ENCODE peak calls at places on chromosome 16, in seven cellular contexts. A, F, R, Y, S, H and W are unnamed samples.

GRCh38 chr16:17277981-17278381 is 192.8 kb downstream of the XYLT1 start:
- DNase-seq in A (no peak), F (no peak), R (no peak), Y (no peak), S (no peak), H (no peak), W (no peak)

GRCh38 chr16:67459066-67459857 is 21.7 kb downstream of the ATP6V0D1 start:
- DNase-seq in A (no peak), F (no peak), R (peak; percentile 71), Y (no peak), S (no peak), H (no peak), W (peak; percentile 90)

GRCh38 chr16:67198238-67198734 is 645 bp upstream of the ELMO3 start:
- DNase-seq in A (no peak), F (no peak), R (peak; percentile 70), Y (peak; percentile 74), S (no peak), H (no peak), W (peak; percentile 74)

GRCh38 chr16:2398520-2398919 is 30.7 kb upstream of the CCNF start:
- DNase-seq in A (no peak), F (no peak), R (no peak), Y (no peak), S (no peak), H (no peak), W (no peak)

GRCh38 chr16:89921131-89921698 is 1.9 kb upstream of the TUBB3 start:
- DNase-seq in A (no peak), F (no peak), R (no peak), Y (no peak), S (no peak), H (no peak), W (no peak)

GRCh38 chr16:79595261-79595660 is 5.3 kb downstream of the MAF start:
- DNase-seq in A (no peak), F (no peak), R (no peak), Y (no peak), S (no peak), H (no peak), W (no peak)

GRCh38 chr16:15948532-15949209 is 745 bp upstream of the ABCC1 start:
- DNase-seq in A (no peak), F (no peak), R (no peak), Y (no peak), S (no peak), H (no peak), W (no peak)

GRCh38 chr16:11094838-11095565 is 150.6 kb downstream of the CLEC16A start:
- DNase-seq in A (no peak), F (no peak), R (no peak), Y (no peak), S (no peak), H (no peak), W (no peak)

GRCh38 chr16:90077757-90078593 is 844 bp upstream of the PRDM7 start:
- DNase-seq in A (no peak), F (no peak), R (no peak), Y (peak; percentile 17), S (no peak), H (no peak), W (peak; percentile 42)

GRCh38 chr16:9954181-9954580 is 228.0 kb downstream of the GRIN2A start:
- DNase-seq in A (no peak), F (no peak), R (no peak), Y (no peak), S (no peak), H (no peak), W (no peak)

GRCh38 chr16:89122322-89122831 is 28.7 kb downstream of the ACSF3 start:
- DNase-seq in A (no peak), F (no peak), R (peak; percentile 77), Y (no peak), S (no peak), H (no peak), W (peak; percentile 70)

GRCh38 chr16:67342616-67343015 is 16.0 kb downstream of the LRRC36 start:
- DNase-seq in A (no peak), F (no peak), R (no peak), Y (no peak), S (no peak), H (no peak), W (no peak)

GRCh38 chr16:54588026-54588425 is 301.4 kb upstream of the IRX3 start:
- DNase-seq in A (no peak), F (no peak), R (no peak), Y (no peak), S (no peak), H (no peak), W (no peak)

GRCh38 chr16:16143038-16143763 is 80.1 kb downstream of the ABCC6 start:
- DNase-seq in A (no peak), F (no peak), R (no peak), Y (no peak), S (no peak), H (no peak), W (no peak)

GRCh38 chr16:54062361-54063346 is 223.9 kb downstream of the IRX3 start:
- DNase-seq in A (no peak), F (no peak), R (no peak), Y (no peak), S (no peak), H (no peak), W (no peak)

GRCh38 chr16:85724126-85724879 is 26.6 kb downstream of the C16orf74 start:
- DNase-seq in A (no peak), F (no peak), R (no peak), Y (no peak), S (no peak), H (no peak), W (no peak)

GRCh38 chr16:70749681-70750601 is 51.0 kb downstream of the VAC14 start:
- DNase-seq in A (no peak), F (no peak), R (no peak), Y (no peak), S (no peak), H (no peak), W (no peak)

GRCh38 chr16:22070361-22071351 is 21.7 kb upstream of the VWA3A start:
- DNase-seq in A (no peak), F (no peak), R (no peak), Y (no peak), S (no peak), H (no peak), W (no peak)

DNA sequence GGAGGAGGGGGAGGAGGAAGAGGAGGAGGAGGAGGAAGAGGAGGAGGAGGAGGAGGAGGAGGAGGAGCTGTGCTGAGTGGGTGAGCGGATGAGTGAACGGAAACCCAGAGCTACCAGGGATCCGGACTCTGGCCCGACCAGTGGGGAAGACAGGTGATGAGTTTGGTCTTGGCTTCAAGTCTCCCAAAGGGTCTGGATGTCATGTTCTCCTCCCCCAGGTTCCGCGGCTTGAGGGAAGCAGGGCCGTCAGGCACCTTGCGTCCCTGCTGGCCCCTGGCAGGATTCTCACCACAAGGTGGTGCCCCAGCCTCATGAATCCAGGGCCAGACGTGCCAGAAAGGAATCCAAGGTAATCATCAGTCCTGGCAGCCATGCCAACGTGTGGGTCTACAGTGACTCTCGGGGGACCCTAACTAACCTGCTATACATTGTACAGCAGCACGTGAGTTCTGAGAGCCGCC is 13.5 kb upstream of the ABAT start:
- DNase-seq in A (peak; percentile 64), F (peak; percentile 74), R (peak; percentile 64), Y (peak; percentile 55), S (no peak), H (peak; percentile 38), W (peak; percentile 44)
- TF ChIP-seq CTCF in A (peak; percentile 68), F (peak; percentile 47), R (peak; percentile 74), Y (peak; percentile 69), S (peak; percentile 53), H (peak; percentile 40), W (no peak)

GRCh38 chr16:73028721-73029361 is 19.1 kb downstream of the ZFHX3 start:
- DNase-seq in A (no peak), F (peak; percentile 28), R (no peak), Y (no peak), S (no peak), H (no peak), W (no peak)
- H3K4me1 ChIP-seq in A (peaks cover 43% of the 10 kb centered on the region), F (peaks cover 62% of the 10 kb centered on the region), R (peaks cover 63% of the 10 kb centered on the region), Y (peaks cover 5% of the 10 kb centered on the region), S (peaks cover 22% of the 10 kb centered on the region), H (peaks cover 73% of the 10 kb centered on the region), W (peaks cover 32% of the 10 kb centered on the region)

DNA sequence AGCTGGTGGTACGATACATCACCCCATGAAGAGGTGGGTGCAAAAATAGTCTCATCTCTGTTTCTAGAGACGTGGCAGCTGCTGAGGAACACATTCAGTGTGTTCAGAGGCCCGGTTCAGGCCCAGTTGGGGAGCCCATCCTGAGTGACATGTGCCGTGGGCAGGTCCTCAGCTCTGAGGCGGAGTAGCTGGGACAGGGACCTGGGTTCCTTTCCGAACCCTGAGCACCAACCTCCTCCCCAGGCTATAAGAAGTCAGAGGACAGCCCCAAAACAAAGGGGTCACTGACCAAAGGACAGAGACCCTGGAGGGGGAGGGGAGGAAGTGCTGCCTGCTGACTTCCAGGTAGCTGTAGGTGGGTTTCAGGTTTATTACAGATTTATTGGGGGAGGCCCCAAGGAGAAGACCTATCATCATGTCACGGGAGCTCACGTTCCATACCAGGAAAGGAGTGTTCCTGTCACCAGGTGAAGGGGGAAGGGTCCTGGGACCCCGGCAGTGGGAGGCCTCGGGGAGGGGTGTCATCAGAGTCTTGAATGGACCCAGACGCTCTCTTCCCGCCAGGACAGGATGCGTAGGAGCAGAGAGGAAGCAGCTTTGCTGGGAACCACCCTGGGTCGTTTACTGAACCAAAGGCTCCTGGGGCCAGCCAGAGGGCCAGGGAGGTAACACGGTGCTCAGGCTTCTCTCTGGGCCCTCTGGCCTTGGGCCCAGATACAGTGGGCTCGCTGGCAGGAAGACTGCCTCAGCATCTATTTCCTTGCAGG is 4.9 kb downstream of the LDHD start:
- DNase-seq in A (no peak), F (no peak), R (peak; percentile 63), Y (no peak), S (no peak), H (no peak), W (no peak)
- TF ChIP-seq CTCF in A (no peak), F (no peak), R (peak; percentile 19), Y (peak; percentile 12), S (no peak), H (no peak), W (no peak)

DNA sequence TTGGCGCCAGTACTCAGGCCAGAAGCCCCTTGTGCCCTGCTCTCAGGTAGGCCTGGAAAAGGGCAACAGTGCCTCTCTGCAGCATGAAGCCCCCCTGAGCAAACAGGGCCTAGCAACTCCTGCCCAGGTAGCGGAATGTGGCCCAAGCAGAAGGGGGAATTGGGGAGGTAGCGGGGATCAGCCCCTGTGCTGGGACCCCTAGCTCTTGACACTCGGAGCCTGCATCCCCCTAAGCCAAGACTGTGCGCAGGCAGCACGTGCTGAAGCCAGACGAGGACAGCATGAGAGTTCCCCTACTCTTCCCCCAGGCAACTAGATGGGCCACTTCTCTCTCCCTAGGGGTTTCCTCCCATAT is 823 bp upstream of the CD2BP2 start:
- DNase-seq in A (no peak), F (no peak), R (no peak), Y (no peak), S (no peak), H (no peak), W (no peak)
- H3K4me1 ChIP-seq in A (peaks cover 53% of the 10 kb centered on the region), F (peaks cover 48% of the 10 kb centered on the region), R (peaks cover 44% of the 10 kb centered on the region), Y (peaks cover 19% of the 10 kb centered on the region), S (peaks cover 10% of the 10 kb centered on the region), H (peaks cover 58% of the 10 kb centered on the region), W (peaks cover 43% of the 10 kb centered on the region)

DNA sequence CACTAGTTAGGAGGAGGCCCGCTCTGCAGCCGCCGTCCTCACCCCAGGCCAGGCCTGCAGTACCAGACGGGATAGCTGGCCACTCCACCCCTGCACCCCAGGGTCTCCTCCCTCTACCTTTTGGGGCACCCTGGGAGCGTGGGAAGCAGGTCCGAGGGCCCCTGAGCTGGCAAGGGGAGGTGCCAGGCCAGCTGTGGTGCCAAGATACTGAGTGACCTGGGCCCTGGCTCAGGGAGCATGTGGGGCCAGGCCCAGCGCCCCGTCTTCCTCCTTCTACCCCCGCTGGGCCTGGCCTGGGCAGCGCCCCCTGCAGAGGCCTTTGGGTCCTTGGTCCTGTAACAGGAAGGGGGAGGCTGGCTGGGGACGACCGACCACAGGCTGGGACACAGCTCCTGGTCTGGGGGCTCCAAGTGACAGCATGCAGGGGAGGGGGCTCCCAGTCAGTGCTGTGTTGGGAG is 13.0 kb downstream of the PAM16 start:
- DNase-seq in A (no peak), F (no peak), R (no peak), Y (no peak), S (no peak), H (no peak), W (peak; percentile 75)
- TF ChIP-seq CTCF in A (no peak), F (no peak), R (no peak), Y (no peak), S (no peak), H (no peak), W (no peak)